ENCODE peak calls at places on chromosomes 1 and 21, in five cellular contexts. V, X, L, P and B are unnamed samples.

GRCh38 chr1:8152731-8153702 is 126.9 kb upstream of the ERRFI1 start:
- DNase-seq in L (no peak), X (no peak), V (no peak), P (no peak), B (no peak)

GRCh38 chr1:61757945-61758344 is 15.7 kb downstream of the PATJ start:
- DNase-seq in X (no peak), P (no peak), L (no peak), V (no peak), B (no peak)

GRCh38 chr1:226606311-226607267 is 58.0 kb downstream of the STUM start:
- DNase-seq in L (no peak), V (no peak), P (no peak), X (no peak), B (no peak)

GRCh38 chr1:165824269-165824643 is 3.2 kb upstream of the UCK2 start:
- DNase-seq in V (no peak), L (no peak), X (no peak), P (no peak), B (no peak)

GRCh38 chr1:232709339-232709738 is 79.4 kb upstream of the SIPA1L2 start:
- DNase-seq in P (no peak), L (peak; percentile 49), V (no peak), X (no peak), B (no peak)

GRCh38 chr1:156750932-156751723 is at the start of gene HDGF:
- DNase-seq in P (no peak), X (no peak), L (peak; percentile 71), V (peak; percentile 77), B (no peak)

GRCh38 chr1:116667577-116668105 is at the start of gene IGSF3:
- DNase-seq in X (peak; percentile 59), V (peak; percentile 93), L (peak; percentile 89), P (no peak), B (no peak)

GRCh38 chr1:85289207-85289847 is 12.9 kb upstream of the BCL10 start:
- DNase-seq in P (no peak), L (peak; percentile 37), V (no peak), X (no peak), B (no peak)

GRCh38 chr1:212479188-212479587 is 46.5 kb downstream of the NENF start:
- DNase-seq in V (no peak), L (no peak), P (no peak), X (no peak), B (no peak)

GRCh38 chr1:14800500-14801069 is 202.1 kb downstream of the KAZN start:
- DNase-seq in L (no peak), P (no peak), V (no peak), X (no peak), B (no peak)
- H3K4me3 ChIP-seq in L (no peak overlapping the region), P (no peak overlapping the region), V (no peak overlapping the region), X (no peak overlapping the region), B (no peak overlapping the region)

GRCh38 chr1:93620841-93621210 is 60.8 kb downstream of the BCAR3 start:
- DNase-seq in X (no peak), L (no peak), P (no peak), V (no peak), B (no peak)

GRCh38 chr1:93617670-93618488 is 63.8 kb downstream of the BCAR3 start:
- DNase-seq in P (no peak), L (peak; percentile 82), V (peak; percentile 33), X (peak; percentile 67), B (no peak)

GRCh38 chr1:93621246-93621645 is 60.4 kb downstream of the BCAR3 start:
- DNase-seq in X (no peak), L (no peak), V (no peak), P (no peak), B (no peak)

GRCh38 chr1:93620169-93620840 is 61.3 kb downstream of the BCAR3 start:
- DNase-seq in L (no peak), X (no peak), P (no peak), V (no peak), B (no peak)

GRCh38 chr1:93619507-93620168 is 62.0 kb downstream of the BCAR3 start:
- DNase-seq in L (no peak), P (no peak), X (no peak), V (no peak), B (no peak)
- TF ChIP-seq CTCF in L (no peak), P (no peak), X (no peak), V (peak; percentile 7), B (no peak)

GRCh38 chr1:28509705-28510349 is 4.0 kb downstream of the RCC1 start:
- DNase-seq in P (no peak), L (no peak), V (no peak), X (no peak), B (no peak)
- H3K4me3 ChIP-seq in P (peak overlapping the region; percentile 70), L (no peak overlapping the region), V (peak overlapping the region; percentile 12), X (peak overlapping the region; percentile 99), B (peak overlapping the region; percentile 2)

GRCh38 chr1:215076312-215076711 is 6.2 kb upstream of the KCNK2 start:
- DNase-seq in L (peak; percentile 35), V (peak; percentile 56), P (no peak), X (no peak), B (no peak)
- TF ChIP-seq CTCF in L (peak; percentile 25), V (peak; percentile 54), P (no peak), X (peak; percentile 33), B (no peak)

GRCh38 chr21:29196021-29196663 is 65.7 kb downstream of the MAP3K7CL start:
- DNase-seq in L (peak; percentile 70), X (peak; percentile 76), P (no peak), V (no peak), B (no peak)
- H3K4me3 ChIP-seq in L (no peak overlapping the region), X (peak overlapping the region; percentile 29), P (peak overlapping the region; percentile 16), V (no peak overlapping the region), B (no peak overlapping the region)

DNA sequence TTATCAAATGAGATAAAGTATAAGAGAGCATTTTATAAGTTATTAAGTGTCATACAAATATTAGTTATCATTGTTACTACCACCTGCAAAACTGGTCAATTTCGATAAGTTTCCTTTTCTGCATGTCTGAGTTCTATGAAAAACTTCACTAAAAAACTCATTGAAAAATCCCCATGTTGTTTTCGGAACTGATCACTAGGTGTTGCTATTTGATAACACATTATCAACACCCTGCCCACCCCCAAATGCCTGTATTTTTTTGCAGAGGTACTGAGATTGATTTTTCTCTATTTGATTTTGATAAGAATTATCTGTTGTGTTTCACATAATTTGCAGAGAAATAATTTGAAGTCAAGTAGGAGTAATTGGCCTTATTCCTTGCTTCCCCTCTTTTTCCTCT is 22.1 kb upstream of the DISP1 start:
- DNase-seq in X (peak; percentile 45), L (peak; percentile 42), P (no peak), V (peak; percentile 44), B (no peak)
- TF ChIP-seq CTCF in X (peak; percentile 90), L (peak; percentile 72), P (peak; percentile 44), V (peak; percentile 87), B (peak; percentile 39)

GRCh38 chr1:93348104-93348780 is 2.5 kb downstream of the DR1 start:
- DNase-seq in X (no peak), P (no peak), V (no peak), L (no peak), B (no peak)

GRCh38 chr1:93347319-93347899 is 1.7 kb downstream of the DR1 start:
- DNase-seq in L (no peak), P (no peak), V (no peak), X (no peak), B (no peak)

GRCh38 chr1:93350322-93350721 is 4.6 kb downstream of the DR1 start:
- DNase-seq in X (no peak), P (no peak), V (no peak), L (no peak), B (no peak)

GRCh38 chr1:93350875-93351274 is 5.2 kb downstream of the DR1 start:
- DNase-seq in X (no peak), L (no peak), V (no peak), P (no peak), B (no peak)

DNA sequence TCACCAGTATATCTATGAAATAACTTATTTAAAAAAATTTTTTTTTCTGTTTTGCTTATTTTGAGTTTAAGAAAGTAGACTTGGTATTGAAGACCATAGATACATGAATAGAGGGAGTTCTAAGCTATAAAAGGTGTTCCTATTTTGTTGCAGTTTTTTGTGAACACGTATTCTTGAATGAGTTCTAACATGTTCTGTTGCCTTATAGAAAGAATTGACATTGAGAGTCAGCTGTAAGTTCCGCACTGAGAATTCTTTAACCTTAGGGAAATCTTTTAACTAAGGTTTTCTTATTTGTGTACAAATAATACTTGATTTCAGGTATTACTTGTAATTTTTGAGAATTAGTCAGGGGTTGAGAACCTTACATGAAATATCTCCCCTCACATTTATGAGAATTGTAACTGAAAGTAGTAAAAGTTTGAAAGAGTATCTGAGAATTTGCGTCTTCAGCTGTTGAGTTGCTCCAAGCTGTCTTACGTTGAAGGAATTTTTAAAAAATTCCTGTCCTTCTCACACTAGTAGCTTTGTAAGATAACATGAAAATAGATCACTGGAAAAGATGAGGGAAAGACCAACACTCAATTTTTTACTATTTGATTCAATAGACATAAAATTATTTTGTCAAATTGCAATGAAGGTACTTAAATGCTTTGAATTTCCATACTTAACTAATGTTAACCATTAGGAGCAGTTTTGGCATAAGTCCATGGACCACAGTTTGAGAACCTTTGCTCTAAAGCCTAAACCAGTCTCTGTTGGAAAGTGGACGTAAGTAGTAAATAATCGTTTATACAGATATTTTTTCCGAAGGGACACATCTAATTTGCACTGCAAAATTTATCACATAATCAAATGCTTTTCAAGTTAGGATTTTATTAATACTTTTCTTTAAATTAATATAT is 3.8 kb downstream of the DR1 start:
- DNase-seq in L (no peak), P (no peak), X (no peak), V (no peak), B (no peak)
- H3K4me3 ChIP-seq in L (peak overlapping the region; percentile 88), P (peak overlapping the region; percentile 88), X (peak overlapping the region; percentile 86), V (peak overlapping the region; percentile 72), B (no peak overlapping the region)

GRCh38 chr1:185734929-185735666 is 907 bp downstream of the HMCN1 start:
- DNase-seq in X (no peak), P (no peak), L (peak; percentile 3), V (peak; percentile 13), B (no peak)

GRCh38 chr1:185732941-185733340 is 1.2 kb upstream of the HMCN1 start:
- DNase-seq in X (no peak), P (no peak), V (no peak), L (no peak), B (no peak)

GRCh38 chr1:185731446-185731845 is 2.7 kb upstream of the HMCN1 start:
- DNase-seq in P (no peak), V (no peak), X (no peak), L (no peak), B (no peak)

GRCh38 chr1:185735667-185736105 is 1.5 kb downstream of the HMCN1 start:
- DNase-seq in P (no peak), V (no peak), X (no peak), L (no peak), B (no peak)

DNA sequence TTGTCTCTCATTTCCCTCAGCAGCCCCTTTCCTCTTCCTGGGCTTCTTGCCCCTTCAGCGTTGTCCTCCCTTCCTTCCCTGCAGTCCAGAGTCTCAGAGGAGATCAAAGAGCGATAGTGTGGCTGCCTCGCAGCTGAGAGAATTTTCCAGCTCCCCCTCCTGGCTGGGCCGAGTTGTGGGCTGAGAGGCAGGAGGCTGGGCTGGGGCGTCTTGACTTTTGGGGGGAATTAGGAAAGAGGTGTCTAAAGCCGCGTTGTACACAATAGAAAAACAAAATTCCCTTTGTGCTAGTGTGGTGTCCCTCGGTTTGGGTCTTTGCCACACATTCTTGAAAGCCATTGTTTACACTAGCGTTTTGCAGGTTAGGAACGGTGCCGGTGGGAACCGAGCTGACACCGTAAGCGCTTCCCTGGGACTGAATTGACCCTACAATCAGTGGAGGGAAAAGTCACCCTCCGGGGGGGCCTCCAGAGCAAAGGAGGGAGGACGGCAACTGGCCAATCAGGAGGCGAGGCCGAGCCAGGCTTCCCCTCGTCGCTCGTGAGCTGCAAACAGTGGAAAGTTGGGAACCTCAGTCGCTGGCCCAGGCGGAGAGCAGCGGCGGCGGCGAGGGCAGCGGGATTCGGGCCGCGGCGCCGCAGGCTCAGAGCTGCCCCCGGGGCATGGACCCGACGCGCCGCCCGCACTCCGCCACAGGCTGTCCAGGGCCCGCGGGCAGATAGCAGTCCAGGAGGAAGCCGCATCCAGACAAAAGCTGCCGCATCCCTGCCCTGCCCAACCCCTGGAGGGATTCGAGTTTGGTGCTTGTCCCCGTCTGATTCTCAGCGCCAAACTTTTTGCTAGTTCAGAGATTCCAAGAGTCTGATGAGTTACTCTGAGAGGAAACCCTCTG is at the start of gene HMCN1:
- DNase-seq in X (peak; percentile 26), P (no peak), L (peak; percentile 65), V (peak; percentile 91), B (no peak)
- TF ChIP-seq CTCF in X (peak; percentile 40), P (peak; percentile 17), L (peak; percentile 47), V (peak; percentile 64), B (no peak)